ENCODE peak calls at places on chromosomes 6 and 20, in four cellular contexts. F is endothelial cell of umbilical vein, E is astrocyte of the spinal cord, U is tibial nerve. A is an unnamed sample.

GRCh38 chr6:134080171-134080795 is 27.9 kb upstream of the SLC2A12 start:
- DNase-seq in F (no peak), E (no peak), U (no peak), A (no peak)

GRCh38 chr6:20704325-20704724 is 170.1 kb downstream of the CDKAL1 start:
- DNase-seq in F (peak), E (no peak), U (no peak), A (no peak)

GRCh38 chr6:128630213-128630612 is 109.8 kb upstream of the PTPRK start:
- DNase-seq in F (no peak), E (no peak), U (no peak), A (no peak)

GRCh38 chr20:7637184-7637583 is 303.1 kb downstream of the HAO1 start:
- DNase-seq in F (peak), E (no peak), U (no peak), A (no peak)

GRCh38 chr6:28725890-28726348 is 197.9 kb downstream of the TRIM27 start:
- DNase-seq in F (no peak), E (no peak), U (no peak), A (no peak)

GRCh38 chr20:42603655-42604054 is 586.1 kb downstream of the PTPRT start:
- DNase-seq in F (no peak), E (no peak), U (no peak), A (no peak)

GRCh38 chr20:10225439-10226080 is 6.9 kb downstream of the SNAP25 start:
- DNase-seq in F (no peak), E (no peak), U (no peak), A (no peak)

GRCh38 chr20:50645253-50646068 is 45.9 kb downstream of the RIPOR3 start:
- DNase-seq in F (peak), E (peak), U (peak), A (no peak)

GRCh38 chr6:31529329-31530150 is 778 bp downstream of the MCCD1 start:
- DNase-seq in F (no peak), E (no peak), U (no peak), A (no peak)

GRCh38 chr6:2033544-2033943 is 211.9 kb downstream of the GMDS start:
- DNase-seq in F (no peak), E (no peak), U (no peak), A (no peak)

GRCh38 chr6:118400582-118400981 is 147.5 kb upstream of the PLN start:
- DNase-seq in F (no peak), E (no peak), U (no peak), A (no peak)

GRCh38 chr6:121394151-121394550 is 41.3 kb upstream of the GJA1 start:
- DNase-seq in F (no peak), E (no peak), U (no peak), A (no peak)

GRCh38 chr6:75147512-75147911 is 58.3 kb downstream of the COL12A1 start:
- DNase-seq in F (no peak), E (peak), U (no peak), A (no peak)

GRCh38 chr6:13615802-13616140 is 636 bp downstream of the NOL7 start:
- DNase-seq in F (no peak), E (no peak), U (peak), A (peak)

GRCh38 chr6:137692806-137693205 is 174.3 kb upstream of the TNFAIP3 start:
- DNase-seq in F (no peak), E (peak), U (no peak), A (no peak)

GRCh38 chr6:99613705-99614429 is 7.2 kb downstream of the PRDM13 start:
- DNase-seq in F (no peak), E (no peak), U (no peak), A (no peak)

GRCh38 chr6:6925391-6926164 is 182.2 kb upstream of the RREB1 start:
- DNase-seq in F (no peak), E (no peak), U (no peak), A (no peak)

GRCh38 chr6:167800549-167800948 is 26.2 kb upstream of the AFDN start:
- DNase-seq in F (no peak), E (no peak), U (no peak), A (peak)

GRCh38 chr6:75349262-75349984 is 64.8 kb upstream of the TMEM30A start:
- DNase-seq in F (peak), E (peak), U (no peak), A (no peak)

GRCh38 chr6:158465747-158466146 is 94.1 kb upstream of the TMEM181 start:
- DNase-seq in F (no peak), E (no peak), U (no peak), A (no peak)

GRCh38 chr6:157317129-157317814 is 6.0 kb downstream of the TMEM242 start:
- DNase-seq in F (peak), E (peak), U (peak), A (peak)

GRCh38 chr6:160160450-160160849 is 38.8 kb downstream of the SLC22A1 start:
- DNase-seq in F (no peak), E (peak), U (no peak), A (no peak)

GRCh38 chr6:53484409-53485280 is 60.3 kb downstream of the GCLC start:
- DNase-seq in F (peak), E (peak), U (peak), A (peak)

GRCh38 chr6:108127826-108128225 is 38.0 kb upstream of the NR2E1 start:
- DNase-seq in F (no peak), E (no peak), U (no peak), A (no peak)

GRCh38 chr6:15879372-15880261 is 216.8 kb upstream of the DTNBP1 start:
- DNase-seq in F (peak), E (peak), U (peak), A (peak)

GRCh38 chr20:38872036-38872435 is 54.2 kb upstream of the FAM83D start:
- DNase-seq in F (no peak), E (no peak), U (no peak), A (no peak)

GRCh38 chr6:166553563-166554271 is 32.8 kb downstream of the RAMACL start:
- DNase-seq in F (no peak), E (peak), U (peak), A (peak)

GRCh38 chr6:22062807-22063408 is 233.9 kb downstream of the PRL start:
- DNase-seq in F (peak), E (no peak), U (peak), A (no peak)

GRCh38 chr6:84791927-84792326 is 27.5 kb upstream of the TBX18 start:
- DNase-seq in F (no peak), E (no peak), U (no peak), A (no peak)

GRCh38 chr6:84796343-84796742 is 31.9 kb upstream of the TBX18 start:
- DNase-seq in F (no peak), E (no peak), U (no peak), A (no peak)

GRCh38 chr6:84789170-84789569 is 24.8 kb upstream of the TBX18 start:
- DNase-seq in F (no peak), E (no peak), U (no peak), A (no peak)

GRCh38 chr6:84788689-84789088 is 24.3 kb upstream of the TBX18 start:
- DNase-seq in F (no peak), E (no peak), U (no peak), A (no peak)

GRCh38 chr6:84791233-84791632 is 26.8 kb upstream of the TBX18 start:
- DNase-seq in F (peak), E (peak), U (no peak), A (no peak)
- H3K4me3 ChIP-seq in F (no peak), E (no peak), U (no peak), A (no peak)

DNA sequence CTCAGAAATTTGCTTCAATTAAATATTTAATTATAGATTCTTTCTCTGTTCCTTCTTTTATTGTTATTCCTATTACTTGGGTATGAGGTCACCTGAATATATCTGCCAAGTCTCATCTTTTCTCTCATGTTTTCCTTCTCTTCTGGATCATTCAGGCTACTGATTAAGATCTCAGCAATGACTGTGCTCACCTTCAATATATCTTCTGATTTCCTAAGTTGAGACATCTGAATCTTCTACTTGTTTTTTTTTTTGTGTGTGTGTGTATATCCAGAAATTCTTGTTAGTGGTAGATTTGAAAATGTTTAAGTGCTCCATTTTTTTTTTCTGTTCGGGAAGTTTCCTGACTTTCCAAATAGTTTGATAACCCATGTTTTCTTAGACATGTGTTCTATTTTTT is 108.0 kb downstream of the ADGRB3 start:
- DNase-seq in F (no peak), E (no peak), U (no peak), A (no peak)
- H3K4me3 ChIP-seq in F (no peak), E (no peak), U (no peak), A (no peak)

GRCh38 chr6:57174511-57174907 is 2.4 kb downstream of the BAG2 start:
- DNase-seq in F (no peak), E (no peak), U (no peak), A (no peak)
- H3K4me3 ChIP-seq in F (no peak), E (peak), U (no peak), A (no peak)

GRCh38 chr20:36460648-36461599 is 80.4 kb upstream of the MYL9 start:
- DNase-seq in F (peak), E (peak), U (peak), A (peak)
- H3K4me3 ChIP-seq in F (no peak), E (peak), U (peak), A (no peak)

DNA sequence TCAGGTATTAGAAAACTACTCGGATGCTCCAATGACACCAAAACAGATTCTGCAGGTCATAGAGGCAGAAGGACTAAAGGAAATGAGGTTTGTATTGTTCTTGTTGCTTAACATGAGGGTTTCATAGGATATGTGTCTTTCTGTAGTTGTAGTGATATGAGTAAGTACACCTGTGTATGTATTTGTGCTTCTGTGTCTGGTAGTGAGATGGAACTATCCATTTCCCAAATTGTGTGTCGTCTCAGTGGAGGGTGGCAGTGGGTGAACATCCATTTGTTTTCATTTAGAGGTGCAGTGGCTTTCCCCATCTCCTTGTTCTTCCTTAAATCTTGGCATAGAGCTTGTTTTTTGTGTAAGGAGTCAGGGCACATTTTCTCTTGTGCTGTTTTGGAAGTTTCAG is 8.2 kb downstream of the ASXL1 start:
- DNase-seq in F (no peak), E (no peak), U (no peak), A (no peak)
- H3K4me3 ChIP-seq in F (no peak), E (no peak), U (no peak), A (no peak)

DNA sequence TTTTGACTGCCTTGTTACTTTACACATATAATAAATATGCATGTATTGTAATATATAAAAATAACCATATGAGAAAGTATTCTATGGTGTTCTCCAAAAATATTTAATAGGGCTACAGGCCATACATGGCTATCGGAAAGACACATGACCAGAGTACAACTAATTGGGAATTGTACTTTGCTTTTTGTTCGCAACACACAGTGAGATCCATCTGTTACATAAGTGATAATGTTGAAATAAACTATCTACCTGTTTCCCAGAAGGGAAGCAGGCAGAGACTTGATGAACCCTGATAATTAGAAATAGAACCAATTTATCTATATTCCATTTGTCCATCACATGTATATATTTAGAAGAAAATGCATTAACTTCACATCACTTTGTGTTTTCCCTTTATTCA is 344.0 kb upstream of the PLCB4 start:
- DNase-seq in F (no peak), E (no peak), U (no peak), A (no peak)
- H3K4me3 ChIP-seq in F (no peak), E (no peak), U (no peak), A (no peak)

DNA sequence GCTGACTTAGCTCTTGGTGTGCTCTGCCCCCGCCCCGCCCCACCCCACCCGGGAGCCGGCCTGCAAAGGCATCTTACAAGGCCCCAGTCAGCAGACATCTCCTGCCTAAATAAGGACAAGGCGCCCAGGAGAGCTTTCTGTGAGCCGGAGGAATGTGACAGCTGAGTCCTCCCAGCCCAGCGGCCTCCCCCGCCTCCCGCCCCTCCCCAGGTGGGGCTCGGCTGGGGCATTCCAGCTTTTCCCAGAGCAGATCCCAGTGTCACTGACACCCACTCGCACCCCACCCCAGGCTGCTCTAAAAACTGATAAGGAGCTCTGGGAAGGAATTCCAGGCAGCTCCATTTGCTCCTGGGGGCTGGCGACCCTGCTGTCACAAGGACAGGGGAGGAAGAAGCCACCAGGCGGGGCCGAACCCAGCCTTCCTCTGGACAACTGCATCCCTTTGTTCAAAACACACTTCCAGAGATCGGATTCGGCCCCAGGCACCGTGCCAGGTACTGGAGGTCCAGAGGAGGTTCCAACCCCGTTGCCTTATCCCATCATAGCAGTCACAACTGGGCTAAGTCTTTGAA is 49.7 kb downstream of the JPH2 start:
- DNase-seq in F (no peak), E (no peak), U (no peak), A (no peak)
- H3K4me3 ChIP-seq in F (no peak), E (no peak), U (no peak), A (no peak)

GRCh38 chr6:41371992-41372525 is 36.7 kb downstream of the NCR2 start:
- DNase-seq in F (no peak), E (peak), U (no peak), A (no peak)
- H3K4me3 ChIP-seq in F (no peak), E (no peak), U (peak), A (no peak)